ENCODE peak calls at places on chromosome 16, in four cellular contexts. N is SJCRH30, V is neural progenitor cell, X is cardiac muscle cell. E is an unnamed sample. For H3K4me1 and H3K36me3, the result is how much of the 10 kb centered on the place peaks cover.

GRCh38 chr16:84917492-84917891 is 93.8 kb downstream of the ZDHHC7 start:
- DNase-seq in N (no peak), V (no peak), X (no peak), E (no peak)

GRCh38 chr16:74868501-74868900 is 93.9 kb upstream of the FA2H start:
- DNase-seq in N (no peak), V (peak), X (peak), E (no peak)

GRCh38 chr16:69393898-69394849 is 8.4 kb upstream of the TERF2 start:
- DNase-seq in N (no peak), V (no peak), X (no peak), E (no peak)

GRCh38 chr16:23826528-23827244 is 9.1 kb upstream of the PRKCB start:
- DNase-seq in N (no peak), V (no peak), X (no peak), E (no peak)

GRCh38 chr16:85205747-85206471 is 93.6 kb upstream of the CIBAR2 start:
- DNase-seq in N (no peak), V (no peak), X (peak), E (no peak)

GRCh38 chr16:51313204-51313603 is 162.1 kb upstream of the SALL1 start:
- DNase-seq in N (no peak), V (no peak), X (no peak), E (no peak)

GRCh38 chr16:52805559-52806168 is 247.0 kb downstream of the CHD9NB start:
- DNase-seq in N (no peak), V (no peak), X (no peak), E (no peak)

GRCh38 chr16:63689068-63689467 is 1432.8 kb downstream of the CDH11 start:
- DNase-seq in N (no peak), V (no peak), X (peak), E (no peak)

GRCh38 chr16:23857256-23857891 is 21.6 kb downstream of the PRKCB start:
- DNase-seq in N (no peak), V (peak), X (no peak), E (no peak)

DNA sequence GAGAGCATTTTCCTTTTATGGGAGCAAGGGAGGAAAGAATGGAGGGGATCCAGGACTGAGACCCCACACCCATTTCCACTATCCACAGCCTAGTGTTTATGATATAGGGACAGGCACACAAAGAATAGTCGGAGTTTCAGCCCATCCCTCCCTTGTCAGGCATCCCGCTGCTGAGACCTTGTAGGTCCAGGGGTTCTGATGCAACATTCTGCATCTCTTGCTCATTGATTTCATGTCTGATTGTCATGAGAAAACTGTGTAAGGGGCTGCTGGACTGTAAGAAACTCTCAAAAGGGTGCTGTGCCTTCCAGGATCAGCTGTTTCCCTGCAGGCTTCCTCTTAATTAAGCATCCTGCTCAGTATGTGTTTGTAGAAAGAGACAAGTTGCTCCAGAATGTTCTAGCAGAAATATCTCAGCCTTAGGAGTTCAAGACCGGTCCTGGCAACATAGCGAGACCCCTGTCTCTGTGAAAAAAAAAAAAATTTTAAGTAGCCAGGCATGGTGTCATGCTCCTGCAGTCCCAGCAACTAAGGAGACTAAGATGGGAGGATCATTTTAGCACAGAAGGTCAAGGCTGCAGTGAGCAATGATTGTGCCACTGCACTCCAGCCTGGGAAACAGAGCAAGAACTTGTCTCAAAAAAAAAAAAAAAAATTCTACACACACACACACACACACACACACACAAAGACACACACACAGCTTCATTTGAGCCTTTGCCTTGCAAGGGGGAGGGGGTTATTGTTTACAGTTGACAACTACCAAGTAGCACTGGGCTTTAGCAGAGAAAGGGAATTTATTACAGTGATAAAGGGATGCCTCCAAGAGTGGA is 5.1 kb upstream of the POLR3E start:
- DNase-seq in N (no peak), V (no peak), X (peak), E (no peak)
- H3K27ac ChIP-seq in N (no peak), V (no peak), X (no peak), E (no peak)

GRCh38 chr16:11100239-11100750 is 155.7 kb downstream of the SOCS1 start:
- DNase-seq in N (peak), V (peak), X (peak), E (no peak)

GRCh38 chr16:11101695-11102522 is 154.1 kb downstream of the SOCS1 start:
- DNase-seq in N (no peak), V (no peak), X (peak), E (no peak)

GRCh38 chr16:11101283-11101682 is 154.7 kb downstream of the SOCS1 start:
- DNase-seq in N (no peak), V (no peak), X (no peak), E (no peak)

GRCh38 chr16:11104168-11105037 is 151.6 kb downstream of the SOCS1 start:
- DNase-seq in N (no peak), V (no peak), X (no peak), E (no peak)

GRCh38 chr16:11102523-11102898 is 153.5 kb downstream of the SOCS1 start:
- DNase-seq in N (no peak), V (no peak), X (no peak), E (no peak)
- H3K4me1 ChIP-seq in N (under half), V (under half), X (under half), E (under half)

DNA sequence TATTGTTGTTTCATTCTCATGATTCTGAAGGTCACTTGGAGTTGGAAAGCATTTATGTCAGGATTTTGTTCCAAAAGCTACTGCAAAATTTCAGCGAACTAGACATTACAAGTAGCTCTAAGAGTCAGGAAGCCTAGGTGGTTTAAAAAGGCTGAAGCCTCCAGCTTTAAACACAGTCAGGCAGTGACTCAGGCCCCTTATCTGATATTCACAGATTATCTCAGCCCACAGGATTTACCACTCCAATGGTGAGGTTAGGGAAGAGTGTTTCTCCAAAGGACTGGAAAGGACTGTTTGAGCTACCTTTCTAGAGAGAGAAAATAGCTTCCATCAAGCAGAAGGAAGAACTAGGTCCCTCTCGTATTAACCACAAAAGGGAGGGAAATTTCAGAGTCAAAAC is 624.4 kb upstream of the C16orf82 start:
- DNase-seq in N (no peak), V (no peak), X (no peak), E (no peak)
- H3K36me3 ChIP-seq in N (under half), V (under half), X (under half), E (under half)

GRCh38 chr16:50244504-50245416 is 21.6 kb upstream of the ADCY7 start:
- DNase-seq in N (no peak), V (peak), X (no peak), E (no peak)
- H3K27ac ChIP-seq in N (no peak), V (no peak), X (no peak), E (no peak)

DNA sequence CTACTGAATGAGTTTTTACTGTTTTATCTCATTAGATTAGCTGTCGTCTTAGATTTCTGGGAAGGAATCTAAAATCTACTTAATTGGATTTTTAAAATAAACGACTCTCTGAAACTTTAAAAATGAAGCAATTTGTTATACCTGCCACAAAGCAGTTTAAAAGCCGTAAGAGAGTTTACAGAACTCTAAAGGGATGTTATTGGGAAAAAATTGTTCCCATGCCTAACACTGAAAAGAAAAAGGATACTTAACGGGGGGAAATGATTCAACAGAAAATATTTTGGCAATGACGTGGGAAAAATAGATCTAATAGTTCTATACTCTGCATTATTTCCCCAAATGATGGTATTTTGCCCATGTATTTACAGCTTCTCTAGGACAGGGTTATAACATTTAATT is 27.0 kb downstream of the ARHGAP17 start:
- DNase-seq in N (no peak), V (no peak), X (peak), E (no peak)
- H3K4me1 ChIP-seq in N (under half), V (under half), X (under half), E (under half)

DNA sequence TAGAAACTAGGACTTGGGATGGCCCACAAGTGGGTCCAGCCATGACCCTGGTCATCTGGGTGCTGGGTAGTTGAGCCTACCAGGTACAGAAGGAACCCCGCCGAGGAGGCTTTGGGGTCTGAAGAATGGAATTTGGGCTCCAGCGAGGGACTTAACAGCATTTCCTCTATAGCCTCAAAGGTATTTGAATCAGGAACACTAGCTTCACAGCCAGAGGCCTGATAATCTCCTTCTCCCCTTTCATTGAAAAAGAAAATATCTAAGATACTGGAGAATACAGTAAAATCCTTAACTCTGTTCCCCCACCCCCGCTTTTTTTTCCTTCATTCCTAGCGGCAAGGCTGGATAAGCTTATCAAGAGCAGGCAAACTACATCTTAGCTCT is 37.2 kb downstream of the XYLT1 start:
- DNase-seq in N (no peak), V (peak), X (no peak), E (no peak)
- H3K36me3 ChIP-seq in N (under half), V (under half), X (under half), E (under half)

GRCh38 chr16:10314811-10315210 is 71.0 kb upstream of the ATF7IP2 start:
- DNase-seq in N (no peak), V (no peak), X (peak), E (peak)
- H3K27ac ChIP-seq in N (no peak), V (no peak), X (no peak), E (no peak)

DNA sequence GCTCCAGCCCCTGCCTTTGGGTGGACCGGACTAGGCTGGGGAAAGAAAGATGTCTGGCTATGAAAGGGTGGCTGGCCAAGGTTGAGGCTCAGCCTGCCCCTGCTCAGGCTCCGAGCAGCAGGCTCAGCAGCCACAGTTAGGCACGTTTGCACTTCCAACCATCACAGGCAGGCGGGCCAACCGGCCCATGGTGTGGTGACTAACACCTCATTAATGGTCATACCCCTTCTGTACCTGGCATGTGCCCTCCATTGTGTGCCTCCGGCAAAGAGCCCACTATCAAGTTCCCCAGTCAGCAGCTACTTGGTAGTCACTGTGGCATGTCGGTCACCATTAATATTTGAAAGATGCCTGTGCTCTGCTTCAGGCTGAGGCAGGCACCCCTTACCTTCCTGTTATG is 6.7 kb downstream of the TBC1D24 start:
- DNase-seq in N (no peak), V (no peak), X (no peak), E (no peak)
- H3K4me1 ChIP-seq in N (under half), V (under half), X (under half), E (under half)

E was measured in CD4-positive, CD25-positive, alpha-beta regulatory T cell.